ENCODE peak calls at places on chromosomes 5 and 9, in seven cellular contexts. V is amygdala; Y is M059J; Z is psoas muscle; C is heart right ventricle; J is CD4-positive, CD25-positive, alpha-beta regulatory T cell; X is NCI-H2081 treated with DMSO at 0.1 percent for 48 hours. G is an unnamed sample.

GRCh38 chr9:107951511-107951910 is 461.9 kb upstream of the KLF4 start:
- DNase-seq in Z (no peak), Y (no peak), C (no peak), J (no peak), X (no peak), V (no peak), G (no peak)

GRCh38 chr5:149839761-149840160 is 104.8 kb downstream of the PDE6A start:
- DNase-seq in Z (no peak), V (no peak), Y (no peak), X (no peak), C (peak), J (no peak), G (no peak)

GRCh38 chr9:121399883-121400607 is 30.0 kb upstream of the STOM start:
- DNase-seq in Z (no peak), Y (peak), C (peak), J (no peak), X (peak), V (no peak), G (no peak)

GRCh38 chr9:89418112-89418872 is 79.6 kb downstream of the SEMA4D start:
- DNase-seq in V (no peak), Z (no peak), Y (no peak), C (no peak), X (no peak), J (no peak), G (no peak)

GRCh38 chr5:10563132-10563939 is 534 bp upstream of the ANKRD33B start:
- DNase-seq in J (peak), C (peak), V (no peak), Z (peak), X (no peak), Y (peak), G (peak)

GRCh38 chr5:139379626-139380449 is 3.3 kb downstream of the SLC23A1 start:
- DNase-seq in V (no peak), C (no peak), X (no peak), J (no peak), Z (no peak), Y (no peak), G (no peak)

GRCh38 chr5:136130581-136130980 is 2.1 kb upstream of the SMAD5 start:
- DNase-seq in Z (no peak), Y (no peak), V (no peak), C (no peak), J (no peak), X (no peak), G (no peak)

GRCh38 chr9:113343732-113344231 is 3.7 kb upstream of the WDR31 start:
- DNase-seq in V (peak), Y (peak), J (no peak), C (peak), X (no peak), Z (peak), G (peak)